ENCODE peak calls at places on chromosomes 5 and 9, in four cellular contexts. D is A549, Q is Peyer's patch, A is heart left ventricle. L is an unnamed sample. For H3K4me1, the result is how much of the 10 kb centered on the place peaks cover.

GRCh38 chr5:36090033-36090432 is 23.4 kb upstream of the UGT3A2 start:
- DNase-seq in D (peak), Q (no peak), A (no peak), L (no peak)

GRCh38 chr5:93569295-93570164 is 11.5 kb downstream of the NR2F1-AS1 start:
- DNase-seq in D (no peak), Q (no peak), A (no peak), L (no peak)

GRCh38 chr9:110104201-110104845 is 103.6 kb downstream of the C9orf152 start:
- DNase-seq in D (no peak), Q (no peak), A (no peak), L (no peak)

GRCh38 chr5:17267099-17267498 is 49.7 kb downstream of the BASP1 start:
- DNase-seq in D (no peak), Q (peak), A (no peak), L (no peak)

GRCh38 chr5:32475338-32476097 is 31.0 kb upstream of the ZFR start:
- DNase-seq in D (no peak), Q (no peak), A (no peak), L (no peak)

GRCh38 chr5:77744116-77744515 is 32.0 kb downstream of the TBCA start:
- DNase-seq in D (no peak), Q (no peak), A (no peak), L (no peak)

GRCh38 chr5:167816354-167816753 is 475.1 kb upstream of the WWC1 start:
- DNase-seq in D (no peak), Q (no peak), A (no peak), L (no peak)

GRCh38 chr9:20981486-20981885 is 50.0 kb downstream of the HACD4 start:
- DNase-seq in D (peak), Q (no peak), A (no peak), L (no peak)

GRCh38 chr9:84339951-84340350 is 607 bp downstream of the SLC28A3 start:
- DNase-seq in D (no peak), Q (no peak), A (no peak), L (no peak)

GRCh38 chr5:65803699-65804426 is 81.9 kb downstream of the NLN start:
- DNase-seq in D (no peak), Q (no peak), A (no peak), L (no peak)

GRCh38 chr5:148469446-148470062 is 85.8 kb downstream of the FBXO38 start:
- DNase-seq in D (no peak), Q (no peak), A (no peak), L (no peak)

GRCh38 chr9:107933042-107933441 is 443.5 kb upstream of the KLF4 start:
- DNase-seq in D (peak), Q (no peak), A (no peak), L (no peak)

GRCh38 chr5:54844905-54845566 is 140.4 kb downstream of the ESM1 start:
- DNase-seq in D (peak), Q (no peak), A (no peak), L (no peak)

GRCh38 chr5:73321757-73322452 is 126.7 kb downstream of the FOXD1 start:
- DNase-seq in D (no peak), Q (no peak), A (no peak), L (no peak)

GRCh38 chr5:133336121-133336968 is 276.0 kb downstream of the FSTL4 start:
- DNase-seq in D (no peak), Q (no peak), A (no peak), L (peak)

GRCh38 chr9:21711504-21711903 is 90.9 kb upstream of the MTAP start:
- DNase-seq in D (no peak), Q (no peak), A (no peak), L (no peak)

GRCh38 chr9:36214571-36214970 is 23.9 kb downstream of the CLTA start:
- DNase-seq in D (no peak), Q (no peak), A (no peak), L (no peak)

GRCh38 chr9:130466537-130467217 is 21.9 kb downstream of the ASS1 start:
- DNase-seq in D (no peak), Q (no peak), A (no peak), L (no peak)

GRCh38 chr5:145978672-145979071 is 42.3 kb downstream of the SH3RF2 start:
- DNase-seq in D (peak), Q (no peak), A (no peak), L (peak)

GRCh38 chr9:87109851-87110250 is 162.5 kb upstream of the GAS1 start:
- DNase-seq in D (no peak), Q (no peak), A (no peak), L (no peak)

GRCh38 chr5:9617739-9618504 is 12.2 kb downstream of the TAS2R1 start:
- DNase-seq in D (no peak), Q (no peak), A (no peak), L (no peak)

GRCh38 chr5:4981612-4982011 is 158.5 kb upstream of the ADAMTS16 start:
- DNase-seq in D (no peak), Q (no peak), A (no peak), L (no peak)

GRCh38 chr5:4989121-4989520 is 151.0 kb upstream of the ADAMTS16 start:
- DNase-seq in D (peak), Q (no peak), A (no peak), L (no peak)

GRCh38 chr5:4990017-4990416 is 150.1 kb upstream of the ADAMTS16 start:
- DNase-seq in D (no peak), Q (no peak), A (no peak), L (no peak)

GRCh38 chr5:4987431-4987830 is 152.7 kb upstream of the ADAMTS16 start:
- DNase-seq in D (no peak), Q (no peak), A (no peak), L (no peak)

GRCh38 chr5:4984461-4984860 is 155.7 kb upstream of the ADAMTS16 start:
- DNase-seq in D (no peak), Q (no peak), A (no peak), L (no peak)
- TF ChIP-seq POLR2A in D (no peak), Q (no peak), A (no peak), L (no peak)

GRCh38 chr9:126151031-126151670 is 175.5 kb upstream of the MVB12B start:
- DNase-seq in D (no peak), Q (no peak), A (no peak), L (peak)

GRCh38 chr9:126150411-126151030 is 176.1 kb upstream of the MVB12B start:
- DNase-seq in D (no peak), Q (no peak), A (no peak), L (no peak)

GRCh38 chr9:126152622-126153362 is 173.8 kb upstream of the MVB12B start:
- DNase-seq in D (no peak), Q (no peak), A (no peak), L (no peak)

GRCh38 chr9:126153382-126153781 is 173.2 kb upstream of the MVB12B start:
- DNase-seq in D (no peak), Q (no peak), A (no peak), L (no peak)

DNA sequence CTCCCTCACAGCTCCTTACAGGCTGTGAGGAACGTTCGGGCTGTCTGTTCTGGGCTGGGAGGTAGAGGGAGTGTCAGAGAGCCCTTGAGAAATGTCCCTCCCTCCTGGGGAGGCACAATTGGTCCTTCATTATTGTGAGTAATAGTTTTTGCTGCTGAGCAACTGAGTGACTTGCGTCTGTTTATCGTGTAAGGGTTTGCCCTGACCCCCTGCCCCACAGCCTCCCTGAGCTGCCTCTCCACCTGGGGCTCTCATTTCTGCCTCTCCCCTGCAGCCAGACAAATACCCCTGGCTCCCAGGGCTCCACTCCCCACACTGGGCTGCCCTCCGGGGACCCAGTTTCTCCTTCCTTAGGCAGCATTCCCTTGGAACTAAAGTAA is 175.0 kb upstream of the MVB12B start:
- DNase-seq in D (no peak), Q (no peak), A (no peak), L (peak)
- H3K4me1 ChIP-seq in D (under half), Q (under half), A (under half), L (under half)

GRCh38 chr9:129140397-129141065 is 29.3 kb downstream of the PTPA start:
- DNase-seq in D (peak), Q (peak), A (no peak), L (peak)
- TF ChIP-seq POLR2A in D (peak), Q (no peak), A (no peak), L (peak)

DNA sequence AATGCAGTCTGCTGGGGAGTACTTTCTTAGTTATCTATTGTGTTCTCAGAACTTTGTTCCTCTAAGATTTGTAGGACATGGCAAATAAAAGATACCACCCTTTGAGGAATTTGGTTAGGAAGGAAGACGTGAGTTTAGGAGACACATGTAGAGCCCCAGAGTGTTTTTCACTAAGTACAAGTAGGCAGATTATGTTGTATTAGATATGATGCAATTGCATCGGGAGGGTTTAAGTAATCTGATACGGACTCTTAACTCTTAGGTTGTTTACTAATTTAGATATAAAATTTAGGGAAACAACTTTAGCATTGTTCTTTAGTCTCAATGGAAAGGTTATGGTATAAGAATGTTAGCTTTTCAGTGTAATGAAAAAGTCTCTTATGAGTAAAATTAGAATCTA is 84.4 kb downstream of the TRIO start:
- DNase-seq in D (no peak), Q (no peak), A (no peak), L (no peak)
- H3K4me1 ChIP-seq in D (under half), Q (under half), A (half or more), L (under half)

GRCh38 chr9:134325096-134325812 is 1.0 kb upstream of the RXRA start:
- DNase-seq in D (peak), Q (no peak), A (peak), L (peak)

GRCh38 chr9:134327671-134328231 is 1.5 kb downstream of the RXRA start:
- DNase-seq in D (no peak), Q (no peak), A (peak), L (no peak)

GRCh38 chr9:134325813-134326753 is at the start of gene RXRA:
- DNase-seq in D (peak), Q (peak), A (peak), L (peak)

GRCh38 chr9:134328341-134328840 is 2.1 kb downstream of the RXRA start:
- DNase-seq in D (no peak), Q (no peak), A (peak), L (peak)

GRCh38 chr9:134326754-134327526 is 685 bp downstream of the RXRA start:
- DNase-seq in D (peak), Q (no peak), A (peak), L (no peak)
- TF ChIP-seq POLR2A in D (no peak), Q (no peak), A (no peak), L (peak)

GRCh38 chr9:93024986-93025630 is 33.4 kb upstream of the SUSD3 start:
- DNase-seq in D (no peak), Q (no peak), A (no peak), L (no peak)

GRCh38 chr9:93025736-93026135 is 32.8 kb upstream of the SUSD3 start:
- DNase-seq in D (no peak), Q (no peak), A (no peak), L (no peak)

GRCh38 chr9:93028448-93029006 is 30.0 kb upstream of the SUSD3 start:
- DNase-seq in D (no peak), Q (peak), A (no peak), L (peak)

GRCh38 chr9:93026640-93027039 is 31.9 kb upstream of the SUSD3 start:
- DNase-seq in D (no peak), Q (no peak), A (no peak), L (no peak)

DNA sequence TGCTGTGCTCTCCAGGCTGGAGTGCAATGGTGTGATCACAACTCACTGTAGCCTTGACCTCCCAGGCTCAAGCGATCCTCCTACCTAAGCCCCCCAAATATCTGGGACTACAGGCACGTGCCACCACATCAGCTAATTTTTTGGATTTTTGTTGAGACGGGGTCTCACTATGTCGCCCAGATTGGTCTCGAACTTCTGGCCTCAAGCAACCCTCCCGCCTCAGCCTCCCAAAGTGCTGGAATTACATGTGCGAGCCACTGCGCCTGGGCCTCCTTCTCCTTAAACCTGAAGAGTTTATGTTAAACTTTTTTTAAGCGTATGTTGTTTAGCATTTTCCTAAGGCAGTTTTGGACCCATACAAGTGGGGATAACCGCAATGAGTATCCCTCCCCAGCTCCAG is 30.8 kb upstream of the SUSD3 start:
- DNase-seq in D (no peak), Q (no peak), A (no peak), L (no peak)
- H3K4me1 ChIP-seq in D (under half), Q (under half), A (under half), L (under half)

DNA sequence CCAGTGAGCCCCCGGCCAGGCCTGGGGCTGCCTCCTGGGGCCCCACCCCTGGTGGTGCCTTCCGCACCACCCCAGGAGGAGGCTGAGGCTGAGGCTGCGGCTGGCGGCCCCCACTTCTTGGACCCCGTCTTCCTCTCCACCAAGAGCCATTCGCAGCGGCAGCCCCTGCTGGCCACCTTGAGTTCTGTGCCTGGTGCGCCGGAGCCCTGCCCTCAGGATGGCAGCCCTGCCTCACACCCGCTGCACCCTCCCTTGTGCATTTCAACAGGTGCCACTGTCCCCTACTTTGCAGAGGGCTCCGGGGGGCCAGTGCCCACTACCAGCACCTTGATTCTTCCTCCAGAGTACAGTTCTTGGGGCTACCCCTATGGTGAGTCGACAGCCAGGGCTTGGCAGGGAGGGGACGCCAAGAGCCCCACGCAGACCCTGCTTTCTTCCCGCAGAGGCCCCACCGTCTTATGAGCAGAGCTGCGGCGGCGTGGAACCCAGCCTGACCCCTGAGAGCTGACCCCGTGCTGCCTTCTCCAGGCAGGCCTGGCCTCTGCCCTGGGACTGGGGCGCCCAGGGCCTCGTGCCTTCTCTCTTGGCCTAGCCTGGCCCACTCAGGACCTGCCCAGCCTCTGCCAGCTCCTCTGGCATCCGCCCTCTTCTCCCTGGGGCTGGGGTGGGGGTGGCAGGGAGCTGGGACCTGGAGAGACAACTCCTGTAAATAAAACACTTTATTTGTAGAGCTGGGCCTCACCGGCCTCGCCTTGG is 4.0 kb upstream of the EHMT1 start:
- DNase-seq in D (no peak), Q (no peak), A (peak), L (no peak)
- TF ChIP-seq POLR2A in D (peak), Q (no peak), A (no peak), L (no peak)

GRCh38 chr9:114925039-114925438 is 5.4 kb downstream of the TNFSF8 start:
- DNase-seq in D (no peak), Q (no peak), A (no peak), L (no peak)

GRCh38 chr9:114925672-114926071 is 4.7 kb downstream of the TNFSF8 start:
- DNase-seq in D (no peak), Q (no peak), A (no peak), L (no peak)

GRCh38 chr9:114930063-114930812 is at the start of gene TNFSF8:
- DNase-seq in D (no peak), Q (peak), A (no peak), L (peak)

GRCh38 chr9:114929166-114929565 is 1.2 kb downstream of the TNFSF8 start:
- DNase-seq in D (no peak), Q (peak), A (no peak), L (no peak)

GRCh38 chr9:114928092-114928491 is 2.3 kb downstream of the TNFSF8 start:
- DNase-seq in D (no peak), Q (no peak), A (no peak), L (no peak)
- H3K4me1 ChIP-seq in D (under half), Q (under half), A (under half), L (under half)

L was measured in transverse colon.